ENCODE peak calls at places on chromosomes 11 and 22, in seven cellular contexts. T is psoas muscle; O is mammary epithelial cell; B is stomach; I is CD8-positive, alpha-beta T cell; V is CD8-positive, alpha-beta memory T cell; E is kidney. M is an unnamed sample.

GRCh38 chr11:115673720-115674119 is 169.5 kb upstream of the CADM1 start:
- DNase-seq in V (no peak), I (no peak), B (no peak), O (no peak), T (no peak), E (no peak), M (no peak)

GRCh38 chr22:24010018-24010391 is 1.1 kb upstream of the CABIN1 start:
- DNase-seq in V (no peak), B (no peak), O (no peak), I (no peak), E (no peak), T (no peak), M (no peak)

GRCh38 chr11:2314525-2315394 is 12.9 kb downstream of the TSPAN32 start:
- DNase-seq in B (peak; percentile 86), T (peak; percentile 81), V (no peak), O (no peak), E (peak; percentile 96), I (no peak), M (peak; percentile 88)

GRCh38 chr11:68913188-68913587 is 9.5 kb downstream of the IGHMBP2 start:
- DNase-seq in O (no peak), B (no peak), I (no peak), T (no peak), V (no peak), E (no peak), M (no peak)

GRCh38 chr22:32951081-32951806 is 106.9 kb downstream of the SYN3 start:
- DNase-seq in E (no peak), I (no peak), T (no peak), V (no peak), B (no peak), O (no peak), M (no peak)

GRCh38 chr11:6259638-6260019 is at the start of gene CCKBR:
- DNase-seq in E (peak; percentile 75), V (peak; percentile 26), B (peak; percentile 81), O (no peak), I (no peak), T (no peak), M (no peak)

GRCh38 chr11:61075891-61076290 is 26.4 kb upstream of the CD5 start:
- DNase-seq in V (no peak), B (peak; percentile 71), T (no peak), O (peak; percentile 17), I (no peak), E (no peak), M (no peak)

GRCh38 chr11:1354125-1354938 is 35.4 kb upstream of the BRSK2 start:
- DNase-seq in I (no peak), E (no peak), T (peak; percentile 36), O (no peak), V (no peak), B (no peak), M (no peak)

GRCh38 chr11:85810871-85811611 is at the start of gene SYTL2:
- DNase-seq in B (peak; percentile 82), V (peak; percentile 78), T (peak; percentile 85), O (peak; percentile 71), E (peak; percentile 94), I (peak; percentile 67), M (peak; percentile 77)

GRCh38 chr11:102172127-102172848 is 62.0 kb downstream of the YAP1 start:
- DNase-seq in T (no peak), V (no peak), B (no peak), E (no peak), I (no peak), O (peak; percentile 18), M (no peak)

GRCh38 chr11:33040862-33041453 is 1.6 kb downstream of the TCP11L1 start:
- DNase-seq in O (no peak), T (no peak), E (no peak), B (no peak), V (no peak), I (no peak), M (no peak)

GRCh38 chr11:33045551-33046255 is 6.3 kb downstream of the TCP11L1 start:
- DNase-seq in E (no peak), I (no peak), V (no peak), T (no peak), B (no peak), O (peak; percentile 81), M (no peak)

GRCh38 chr11:33044281-33044680 is 4.9 kb downstream of the TCP11L1 start:
- DNase-seq in T (no peak), B (no peak), I (no peak), V (no peak), E (no peak), O (peak; percentile 97), M (no peak)

GRCh38 chr11:33040127-33040861 is 922 bp downstream of the TCP11L1 start:
- DNase-seq in I (no peak), B (no peak), T (no peak), V (peak; percentile 41), E (no peak), O (peak; percentile 72), M (no peak)

GRCh38 chr11:33043221-33043833 is 4.0 kb downstream of the TCP11L1 start:
- DNase-seq in B (no peak), T (no peak), I (no peak), O (peak; percentile 42), V (no peak), E (no peak), M (no peak)
- H3K4me1 ChIP-seq in B (peaks cover 4% of the 10 kb centered on the region), T (peaks cover 9% of the 10 kb centered on the region), I (peaks cover 10% of the 10 kb centered on the region), O (peaks cover 45% of the 10 kb centered on the region), V (peaks cover 10% of the 10 kb centered on the region), E (peaks cover 10% of the 10 kb centered on the region), M (peaks cover 7% of the 10 kb centered on the region)

GRCh38 chr11:20617346-20617745 is 17.9 kb downstream of the SLC6A5 start:
- DNase-seq in T (no peak), V (no peak), O (no peak), B (no peak), E (no peak), I (no peak), M (no peak)

GRCh38 chr11:20620988-20621387 is 21.6 kb downstream of the SLC6A5 start:
- DNase-seq in I (no peak), O (no peak), V (no peak), B (no peak), T (no peak), E (no peak), M (no peak)

GRCh38 chr11:20616908-20617307 is 17.5 kb downstream of the SLC6A5 start:
- DNase-seq in I (no peak), O (no peak), B (no peak), T (no peak), E (no peak), V (no peak), M (no peak)

GRCh38 chr11:20621679-20622078 is 22.3 kb downstream of the SLC6A5 start:
- DNase-seq in V (no peak), O (no peak), E (no peak), I (no peak), B (no peak), T (no peak), M (no peak)

GRCh38 chr11:20618083-20618482 is 18.7 kb downstream of the SLC6A5 start:
- DNase-seq in E (no peak), I (no peak), V (no peak), O (no peak), B (no peak), T (no peak), M (no peak)
- H3K27ac ChIP-seq in E (no peak overlapping the region), I (no peak overlapping the region), V (no peak overlapping the region), O (no peak overlapping the region), B (no peak overlapping the region), T (no peak overlapping the region), M (no peak overlapping the region)

DNA sequence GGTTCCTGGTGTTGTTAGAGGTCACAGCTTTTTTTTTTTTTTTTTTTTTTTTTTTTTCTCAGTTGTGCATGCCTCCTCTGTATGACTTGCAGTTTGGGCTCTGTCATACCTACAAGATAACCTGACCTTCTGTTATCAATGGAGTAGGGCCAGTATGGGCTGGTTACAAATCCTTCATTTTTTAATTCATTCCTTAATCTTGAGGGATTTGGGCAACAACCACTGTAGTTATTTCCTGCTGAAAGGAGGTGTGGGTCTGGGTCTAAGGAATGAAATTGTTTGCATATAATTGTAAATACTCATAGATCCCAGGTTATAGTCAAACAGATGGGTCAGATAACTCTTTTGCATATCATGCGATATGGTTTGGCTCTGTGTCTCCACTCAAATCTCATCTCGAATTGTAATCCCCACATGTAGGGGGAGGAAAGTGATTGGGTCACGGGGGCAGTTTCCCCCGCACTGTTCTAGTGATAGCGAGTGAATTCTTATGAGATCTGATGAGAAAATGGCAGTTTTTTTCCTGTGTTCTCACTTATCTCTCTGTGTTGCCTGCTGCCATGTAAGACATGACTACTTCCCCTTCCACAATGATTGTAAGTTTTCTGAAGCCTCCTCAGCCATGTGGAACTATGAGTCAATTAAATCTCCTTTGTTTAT is 14.1 kb upstream of the GLYAT start:
- DNase-seq in O (no peak), E (no peak), V (no peak), I (no peak), B (no peak), T (no peak), M (no peak)
- H3K9me3 ChIP-seq in O (no peaks in the 10 kb centered on the region), E (peaks cover 6% of the 10 kb centered on the region), V (no peaks in the 10 kb centered on the region), I (no peaks in the 10 kb centered on the region), B (peaks cover 16% of the 10 kb centered on the region), T (no peaks in the 10 kb centered on the region), M (peaks cover 14% of the 10 kb centered on the region)

GRCh38 chr22:45684169-45684568 is 12.5 kb downstream of the ATXN10 start:
- DNase-seq in O (no peak), E (no peak), B (no peak), V (no peak), I (no peak), T (no peak), M (no peak)

GRCh38 chr22:45682069-45682468 is 10.4 kb downstream of the ATXN10 start:
- DNase-seq in O (no peak), E (no peak), I (no peak), T (no peak), V (no peak), B (no peak), M (no peak)

GRCh38 chr22:45684752-45685359 is 13.2 kb downstream of the ATXN10 start:
- DNase-seq in E (no peak), B (no peak), T (no peak), V (no peak), I (no peak), O (no peak), M (no peak)

GRCh38 chr22:45683248-45683647 is 11.6 kb downstream of the ATXN10 start:
- DNase-seq in B (no peak), T (no peak), E (no peak), O (no peak), I (no peak), V (no peak), M (no peak)

GRCh38 chr22:45683680-45684079 is 12.0 kb downstream of the ATXN10 start:
- DNase-seq in I (no peak), V (no peak), B (no peak), O (no peak), T (no peak), E (no peak), M (no peak)
- H3K4me1 ChIP-seq in I (peaks cover 7% of the 10 kb centered on the region), V (peaks cover 24% of the 10 kb centered on the region), B (peaks cover 13% of the 10 kb centered on the region), O (peaks cover 45% of the 10 kb centered on the region), T (peaks cover 56% of the 10 kb centered on the region), E (peaks cover 4% of the 10 kb centered on the region), M (peaks cover 32% of the 10 kb centered on the region)

GRCh38 chr11:20639688-20640087 is 29.7 kb upstream of the NELL1 start:
- DNase-seq in I (no peak), T (no peak), B (no peak), O (no peak), V (no peak), E (no peak), M (no peak)
- H3K27ac ChIP-seq in I (no peak overlapping the region), T (no peak overlapping the region), B (no peak overlapping the region), O (no peak overlapping the region), V (no peak overlapping the region), E (no peak overlapping the region), M (no peak overlapping the region)